ENCODE peak calls at places on chromosomes 6 and 20, in nine cellular contexts. T, R, D, C, O, U, X, I and W are unnamed samples.

GRCh38 chr6:20191951-20192350 is 20.3 kb downstream of the MBOAT1 start:
- DNase-seq in T (no peak), R (no peak), D (no peak), C (no peak), O (no peak), U (no peak), X (no peak), I (no peak), W (no peak)

GRCh38 chr20:44600301-44600700 is 17.9 kb downstream of the PKIG start:
- DNase-seq in T (no peak), R (peak; percentile 40), D (no peak), C (no peak), O (no peak), U (no peak), X (no peak), I (no peak), W (no peak)

GRCh38 chr6:34940030-34940434 is 51.0 kb downstream of the ANKS1A start:
- DNase-seq in T (no peak), R (no peak), D (no peak), C (no peak), O (no peak), U (no peak), X (no peak), I (no peak), W (no peak)

GRCh38 chr6:150857062-150857905 is 8.2 kb upstream of the MTHFD1L start:
- DNase-seq in T (peak; percentile 31), R (no peak), D (no peak), C (no peak), O (no peak), U (peak; percentile 70), X (no peak), I (no peak), W (no peak)

GRCh38 chr6:110491644-110492317 is 15.4 kb upstream of the SLC22A16 start:
- DNase-seq in T (peak; percentile 35), R (peak; percentile 21), D (no peak), C (no peak), O (no peak), U (no peak), X (no peak), I (no peak), W (no peak)

GRCh38 chr20:50068041-50068651 is 44.8 kb downstream of the UBE2V1 start:
- DNase-seq in T (no peak), R (no peak), D (no peak), C (no peak), O (no peak), U (no peak), X (no peak), I (no peak), W (no peak)

GRCh38 chr20:24662286-24662685 is 192.9 kb downstream of the SYNDIG1 start:
- DNase-seq in T (no peak), R (no peak), D (no peak), C (no peak), O (no peak), U (no peak), X (no peak), I (no peak), W (no peak)

GRCh38 chr6:85041376-85041775 is 277.0 kb upstream of the TBX18 start:
- DNase-seq in T (no peak), R (no peak), D (no peak), C (no peak), O (no peak), U (no peak), X (no peak), I (no peak), W (no peak)

GRCh38 chr6:42338573-42339218 is 113.0 kb downstream of the TRERF1 start:
- DNase-seq in T (no peak), R (no peak), D (no peak), C (no peak), O (no peak), U (peak; percentile 50), X (no peak), I (no peak), W (no peak)

GRCh38 chr20:61929971-61930666 is 135.6 kb downstream of the TAF4 start:
- DNase-seq in T (no peak), R (no peak), D (no peak), C (no peak), O (no peak), U (no peak), X (peak; percentile 40), I (no peak), W (no peak)

GRCh38 chr20:37729909-37730308 is 36.1 kb downstream of the CTNNBL1 start:
- DNase-seq in T (no peak), R (no peak), D (no peak), C (no peak), O (no peak), U (no peak), X (no peak), I (no peak), W (no peak)

DNA sequence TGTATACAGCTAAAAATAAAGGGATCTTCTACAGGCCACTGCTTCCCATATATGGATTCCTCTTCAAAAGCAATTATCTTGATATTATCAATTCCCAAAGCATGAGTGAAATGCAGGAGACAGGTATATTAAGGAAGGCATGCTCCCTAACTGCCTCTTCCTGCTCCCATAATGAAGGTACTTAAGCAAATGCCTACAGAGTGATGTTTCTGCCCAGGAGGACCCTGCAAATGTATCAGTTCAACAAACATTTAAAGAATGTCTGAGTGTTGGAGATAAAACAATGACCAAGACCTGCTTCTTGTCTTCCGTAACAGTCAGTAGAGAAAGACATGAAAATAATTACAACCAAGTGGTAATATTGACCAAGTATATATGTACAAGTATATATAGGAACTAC is 4.2 kb downstream of the UBE2J1 start:
- DNase-seq in T (no peak), R (no peak), D (no peak), C (no peak), O (no peak), U (no peak), X (no peak), I (no peak), W (no peak)
- H3K4me3 ChIP-seq in T (no peak overlapping the region), R (no peak overlapping the region), D (no peak overlapping the region), C (no peak overlapping the region), O (no peak overlapping the region), U (no peak overlapping the region), X (no peak overlapping the region), I (no peak overlapping the region), W (no peak overlapping the region)

GRCh38 chr6:160991411-160992322 is at the start of gene MAP3K4:
- DNase-seq in T (peak; percentile 63), R (peak; percentile 95), D (peak; percentile 71), C (peak; percentile 52), O (peak; percentile 84), U (peak; percentile 79), X (peak; percentile 86), I (peak; percentile 84), W (peak; percentile 70)

GRCh38 chr6:160995271-160995670 is 3.7 kb downstream of the MAP3K4 start:
- DNase-seq in T (no peak), R (no peak), D (no peak), C (no peak), O (no peak), U (no peak), X (no peak), I (no peak), W (no peak)

GRCh38 chr6:160996316-160996715 is 4.7 kb downstream of the MAP3K4 start:
- DNase-seq in T (no peak), R (no peak), D (no peak), C (no peak), O (no peak), U (no peak), X (no peak), I (no peak), W (no peak)

GRCh38 chr6:160990847-160991410 is 640 bp upstream of the MAP3K4 start:
- DNase-seq in T (no peak), R (no peak), D (no peak), C (no peak), O (no peak), U (no peak), X (no peak), I (no peak), W (no peak)

GRCh38 chr6:160992323-160993314 is 1.1 kb downstream of the MAP3K4 start:
- DNase-seq in T (peak; percentile 66), R (no peak), D (no peak), C (peak; percentile 56), O (peak; percentile 35), U (peak; percentile 55), X (peak; percentile 71), I (peak; percentile 64), W (peak; percentile 67)
- TF ChIP-seq POLR2A in T (no peak), R (no peak), D (no peak), C (no peak), O (no peak), U (no peak), X (no peak), I (no peak), W (no peak)

DNA sequence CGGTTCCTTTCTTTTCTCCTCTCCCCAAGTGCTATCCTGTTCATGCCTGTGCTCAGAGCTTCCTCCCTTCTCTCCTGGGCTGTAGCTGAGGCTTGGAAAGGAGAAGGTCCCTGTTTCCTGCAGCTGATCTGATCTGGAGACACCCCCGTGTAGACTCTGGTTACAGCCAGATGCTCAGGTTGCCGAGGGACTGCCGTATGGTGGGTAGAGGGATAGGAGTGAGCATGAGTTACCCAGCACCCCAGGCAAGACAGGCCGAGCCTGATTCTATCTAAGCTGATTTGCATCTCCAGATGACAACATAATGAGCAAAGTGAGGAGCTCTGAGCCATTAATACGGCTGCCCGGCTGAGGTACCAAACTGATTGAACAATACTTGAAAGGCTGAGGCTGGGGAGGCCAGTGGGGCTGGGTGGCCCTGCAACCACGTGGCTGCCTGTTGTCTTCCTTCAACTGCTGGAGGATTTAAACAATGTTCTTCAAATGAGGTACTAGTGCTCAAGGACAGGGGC is 91.8 kb downstream of the ASXL1 start:
- DNase-seq in T (no peak), R (no peak), D (no peak), C (no peak), O (no peak), U (no peak), X (no peak), I (peak; percentile 12), W (no peak)
- H3K4me3 ChIP-seq in T (no peak overlapping the region), R (no peak overlapping the region), D (no peak overlapping the region), C (no peak overlapping the region), O (no peak overlapping the region), U (no peak overlapping the region), X (no peak overlapping the region), I (no peak overlapping the region), W (no peak overlapping the region)

GRCh38 chr6:4775591-4776492 is at the start of gene CDYL:
- DNase-seq in T (peak; percentile 84), R (peak; percentile 97), D (peak; percentile 81), C (peak; percentile 74), O (peak; percentile 92), U (peak; percentile 87), X (peak; percentile 86), I (peak; percentile 88), W (peak; percentile 80)
- TF ChIP-seq POLR2A in T (peak; percentile 26), R (no peak), D (no peak), C (peak; percentile 58), O (no peak), U (peak; percentile 49), X (no peak), I (no peak), W (peak; percentile 34)

DNA sequence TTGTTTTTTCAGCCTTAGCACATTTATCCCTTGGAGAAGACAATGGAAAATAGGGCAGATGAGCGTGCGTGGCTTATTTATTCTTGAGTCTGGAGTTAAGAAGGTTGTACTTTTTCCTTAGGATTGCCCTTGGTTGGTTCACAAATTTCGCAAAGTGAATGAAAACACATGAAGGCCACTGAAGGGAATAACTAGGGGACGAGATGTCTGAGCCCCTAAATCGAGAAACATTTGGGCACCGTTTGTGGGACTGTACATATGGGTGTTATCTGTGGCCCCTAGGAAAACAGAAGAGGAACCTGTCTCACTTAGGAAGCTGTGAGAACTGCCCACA is 19.4 kb upstream of the TRIM27 start:
- DNase-seq in T (no peak), R (no peak), D (no peak), C (no peak), O (no peak), U (no peak), X (no peak), I (no peak), W (no peak)
- H3K4me3 ChIP-seq in T (peak overlapping the region; percentile 26), R (no peak overlapping the region), D (peak overlapping the region; percentile 56), C (peak overlapping the region; percentile 71), O (peak overlapping the region; percentile 35), U (no peak overlapping the region), X (peak overlapping the region; percentile 97), I (no peak overlapping the region), W (peak overlapping the region; percentile 34)